ENCODE peak calls at places on chromosomes 4 and X, in eight cellular contexts. One of them, this sample, is unnamed.

GRCh38 chr4:76023381-76023780 is at the start of gene CXCL10:
- DNase-seq in activated CD8-positive, alpha-beta T cell treated with anti-CD3 and anti-CD28 coated beads for 36 hours: no peak
- DNase-seq in HT1080: no peak
- DNase-seq in thoracic aorta: no peak
- DNase-seq in AG08396: peak; percentile 12
- DNase-seq in GM04504: no peak
- DNase-seq in stimulated activated CD8-positive, alpha-beta memory T cell treated with anti-CD3 and anti-CD28 coated beads, Interleukin-15, amount 100 ng/mL, for 4 hours: no peak
- DNase-seq in choroid plexus epithelial cell: peak; percentile 67
- DNase-seq in this sample: no peak

GRCh38 chr4:184937745-184938144 is 80.5 kb upstream of the HELT start:
- DNase-seq in activated CD8-positive, alpha-beta T cell treated with anti-CD3 and anti-CD28 coated beads for 36 hours: no peak
- DNase-seq in HT1080: no peak
- DNase-seq in thoracic aorta: no peak
- DNase-seq in AG08396: no peak
- DNase-seq in GM04504: no peak
- DNase-seq in stimulated activated CD8-positive, alpha-beta memory T cell treated with anti-CD3 and anti-CD28 coated beads, Interleukin-15, amount 100 ng/mL, for 4 hours: no peak
- DNase-seq in choroid plexus epithelial cell: peak; percentile 56
- DNase-seq in this sample: peak; percentile 11

GRCh38 chr4:107801766-107802211 is 22.9 kb upstream of the SGMS2 start:
- DNase-seq in activated CD8-positive, alpha-beta T cell treated with anti-CD3 and anti-CD28 coated beads for 36 hours: no peak
- DNase-seq in HT1080: peak; percentile 88
- DNase-seq in thoracic aorta: no peak
- DNase-seq in AG08396: peak; percentile 26
- DNase-seq in GM04504: no peak
- DNase-seq in stimulated activated CD8-positive, alpha-beta memory T cell treated with anti-CD3 and anti-CD28 coated beads, Interleukin-15, amount 100 ng/mL, for 4 hours: no peak
- DNase-seq in choroid plexus epithelial cell: no peak
- DNase-seq in this sample: no peak

GRCh38 chr4:87360338-87360935 is 30.6 kb downstream of the HSD17B11 start:
- DNase-seq in activated CD8-positive, alpha-beta T cell treated with anti-CD3 and anti-CD28 coated beads for 36 hours: no peak
- DNase-seq in HT1080: no peak
- DNase-seq in thoracic aorta: no peak
- DNase-seq in AG08396: no peak
- DNase-seq in GM04504: no peak
- DNase-seq in stimulated activated CD8-positive, alpha-beta memory T cell treated with anti-CD3 and anti-CD28 coated beads, Interleukin-15, amount 100 ng/mL, for 4 hours: no peak
- DNase-seq in choroid plexus epithelial cell: no peak
- DNase-seq in this sample: no peak

GRCh38 chrX:20217279-20217678 is 49.4 kb downstream of the RPS6KA3 start:
- DNase-seq in activated CD8-positive, alpha-beta T cell treated with anti-CD3 and anti-CD28 coated beads for 36 hours: no peak
- DNase-seq in HT1080: peak; percentile 58
- DNase-seq in thoracic aorta: no peak
- DNase-seq in AG08396: no peak
- DNase-seq in GM04504: peak; percentile 20
- DNase-seq in stimulated activated CD8-positive, alpha-beta memory T cell treated with anti-CD3 and anti-CD28 coated beads, Interleukin-15, amount 100 ng/mL, for 4 hours: no peak
- DNase-seq in choroid plexus epithelial cell: peak; percentile 75
- DNase-seq in this sample: peak; percentile 24

GRCh38 chr4:189463734-189464133 is 476.9 kb upstream of the FRG1 start:
- DNase-seq in activated CD8-positive, alpha-beta T cell treated with anti-CD3 and anti-CD28 coated beads for 36 hours: no peak
- DNase-seq in HT1080: no peak
- DNase-seq in thoracic aorta: no peak
- DNase-seq in AG08396: no peak
- DNase-seq in GM04504: no peak
- DNase-seq in stimulated activated CD8-positive, alpha-beta memory T cell treated with anti-CD3 and anti-CD28 coated beads, Interleukin-15, amount 100 ng/mL, for 4 hours: no peak
- DNase-seq in choroid plexus epithelial cell: no peak
- DNase-seq in this sample: no peak

GRCh38 chr4:25144870-25145481 is 15.3 kb downstream of the SEPSECS start:
- DNase-seq in activated CD8-positive, alpha-beta T cell treated with anti-CD3 and anti-CD28 coated beads for 36 hours: no peak
- DNase-seq in HT1080: peak; percentile 45
- DNase-seq in thoracic aorta: no peak
- DNase-seq in AG08396: peak; percentile 18
- DNase-seq in GM04504: peak; percentile 15
- DNase-seq in stimulated activated CD8-positive, alpha-beta memory T cell treated with anti-CD3 and anti-CD28 coated beads, Interleukin-15, amount 100 ng/mL, for 4 hours: no peak
- DNase-seq in choroid plexus epithelial cell: peak; percentile 58
- DNase-seq in this sample: no peak

GRCh38 chrX:150715180-150715579 is 22.0 kb downstream of the MTMR1 start:
- DNase-seq in activated CD8-positive, alpha-beta T cell treated with anti-CD3 and anti-CD28 coated beads for 36 hours: no peak
- DNase-seq in HT1080: no peak
- DNase-seq in thoracic aorta: no peak
- DNase-seq in AG08396: no peak
- DNase-seq in GM04504: no peak
- DNase-seq in stimulated activated CD8-positive, alpha-beta memory T cell treated with anti-CD3 and anti-CD28 coated beads, Interleukin-15, amount 100 ng/mL, for 4 hours: no peak
- DNase-seq in choroid plexus epithelial cell: no peak
- DNase-seq in this sample: no peak

GRCh38 chr4:9825049-9825448 is 43.6 kb downstream of the DRD5 start:
- DNase-seq in activated CD8-positive, alpha-beta T cell treated with anti-CD3 and anti-CD28 coated beads for 36 hours: peak; percentile 87
- DNase-seq in HT1080: no peak
- DNase-seq in thoracic aorta: no peak
- DNase-seq in AG08396: no peak
- DNase-seq in GM04504: no peak
- DNase-seq in stimulated activated CD8-positive, alpha-beta memory T cell treated with anti-CD3 and anti-CD28 coated beads, Interleukin-15, amount 100 ng/mL, for 4 hours: no peak
- DNase-seq in choroid plexus epithelial cell: no peak
- DNase-seq in this sample: no peak

GRCh38 chr4:14627038-14627437 is 375.2 kb upstream of the CPEB2 start:
- DNase-seq in activated CD8-positive, alpha-beta T cell treated with anti-CD3 and anti-CD28 coated beads for 36 hours: no peak
- DNase-seq in HT1080: no peak
- DNase-seq in thoracic aorta: no peak
- DNase-seq in AG08396: no peak
- DNase-seq in GM04504: no peak
- DNase-seq in stimulated activated CD8-positive, alpha-beta memory T cell treated with anti-CD3 and anti-CD28 coated beads, Interleukin-15, amount 100 ng/mL, for 4 hours: no peak
- DNase-seq in choroid plexus epithelial cell: no peak
- DNase-seq in this sample: no peak

GRCh38 chr4:173264245-173264959 is 69.8 kb downstream of the HMGB2 start:
- DNase-seq in activated CD8-positive, alpha-beta T cell treated with anti-CD3 and anti-CD28 coated beads for 36 hours: peak; percentile 26
- DNase-seq in HT1080: peak; percentile 20
- DNase-seq in thoracic aorta: no peak
- DNase-seq in AG08396: peak; percentile 51
- DNase-seq in GM04504: no peak
- DNase-seq in stimulated activated CD8-positive, alpha-beta memory T cell treated with anti-CD3 and anti-CD28 coated beads, Interleukin-15, amount 100 ng/mL, for 4 hours: no peak
- DNase-seq in choroid plexus epithelial cell: peak; percentile 69
- DNase-seq in this sample: peak; percentile 80

GRCh38 chr4:113708250-113708649 is 53.3 kb downstream of the CAMK2D start:
- DNase-seq in activated CD8-positive, alpha-beta T cell treated with anti-CD3 and anti-CD28 coated beads for 36 hours: no peak
- DNase-seq in HT1080: no peak
- DNase-seq in thoracic aorta: no peak
- DNase-seq in AG08396: no peak
- DNase-seq in GM04504: peak; percentile 21
- DNase-seq in stimulated activated CD8-positive, alpha-beta memory T cell treated with anti-CD3 and anti-CD28 coated beads, Interleukin-15, amount 100 ng/mL, for 4 hours: no peak
- DNase-seq in choroid plexus epithelial cell: no peak
- DNase-seq in this sample: no peak

GRCh38 chr4:94420356-94420755 is 31.4 kb upstream of the PDLIM5 start:
- DNase-seq in activated CD8-positive, alpha-beta T cell treated with anti-CD3 and anti-CD28 coated beads for 36 hours: no peak
- DNase-seq in HT1080: no peak
- DNase-seq in thoracic aorta: no peak
- DNase-seq in AG08396: no peak
- DNase-seq in GM04504: no peak
- DNase-seq in stimulated activated CD8-positive, alpha-beta memory T cell treated with anti-CD3 and anti-CD28 coated beads, Interleukin-15, amount 100 ng/mL, for 4 hours: no peak
- DNase-seq in choroid plexus epithelial cell: peak; percentile 37
- DNase-seq in this sample: no peak

GRCh38 chr4:134695433-134695832 is 493.8 kb upstream of the PABPC4L start:
- DNase-seq in activated CD8-positive, alpha-beta T cell treated with anti-CD3 and anti-CD28 coated beads for 36 hours: no peak
- DNase-seq in HT1080: no peak
- DNase-seq in thoracic aorta: no peak
- DNase-seq in AG08396: no peak
- DNase-seq in GM04504: no peak
- DNase-seq in stimulated activated CD8-positive, alpha-beta memory T cell treated with anti-CD3 and anti-CD28 coated beads, Interleukin-15, amount 100 ng/mL, for 4 hours: no peak
- DNase-seq in choroid plexus epithelial cell: no peak
- DNase-seq in this sample: no peak

GRCh38 chrX:57156397-57157049 is 19.3 kb upstream of the SPIN2A start:
- DNase-seq in activated CD8-positive, alpha-beta T cell treated with anti-CD3 and anti-CD28 coated beads for 36 hours: no peak
- DNase-seq in HT1080: peak; percentile 23
- DNase-seq in thoracic aorta: no peak
- DNase-seq in AG08396: peak; percentile 46
- DNase-seq in GM04504: no peak
- DNase-seq in stimulated activated CD8-positive, alpha-beta memory T cell treated with anti-CD3 and anti-CD28 coated beads, Interleukin-15, amount 100 ng/mL, for 4 hours: no peak
- DNase-seq in choroid plexus epithelial cell: peak; percentile 39
- DNase-seq in this sample: no peak

GRCh38 chrX:31165241-31166035 is 93.6 kb upstream of the FTHL17 start:
- DNase-seq in activated CD8-positive, alpha-beta T cell treated with anti-CD3 and anti-CD28 coated beads for 36 hours: no peak
- DNase-seq in HT1080: no peak
- DNase-seq in thoracic aorta: no peak
- DNase-seq in AG08396: no peak
- DNase-seq in GM04504: no peak
- DNase-seq in stimulated activated CD8-positive, alpha-beta memory T cell treated with anti-CD3 and anti-CD28 coated beads, Interleukin-15, amount 100 ng/mL, for 4 hours: no peak
- DNase-seq in choroid plexus epithelial cell: peak; percentile 31
- DNase-seq in this sample: no peak

GRCh38 chrX:111515298-111515697 is 3.9 kb downstream of the SERTM2 start:
- DNase-seq in activated CD8-positive, alpha-beta T cell treated with anti-CD3 and anti-CD28 coated beads for 36 hours: no peak
- DNase-seq in HT1080: no peak
- DNase-seq in thoracic aorta: no peak
- DNase-seq in AG08396: no peak
- DNase-seq in GM04504: no peak
- DNase-seq in stimulated activated CD8-positive, alpha-beta memory T cell treated with anti-CD3 and anti-CD28 coated beads, Interleukin-15, amount 100 ng/mL, for 4 hours: no peak
- DNase-seq in choroid plexus epithelial cell: no peak
- DNase-seq in this sample: no peak

GRCh38 chr4:76993787-76994641 is 44.5 kb downstream of the SEPTIN11 start:
- DNase-seq in activated CD8-positive, alpha-beta T cell treated with anti-CD3 and anti-CD28 coated beads for 36 hours: peak; percentile 82
- DNase-seq in HT1080: no peak
- DNase-seq in thoracic aorta: no peak
- DNase-seq in AG08396: no peak
- DNase-seq in GM04504: no peak
- DNase-seq in stimulated activated CD8-positive, alpha-beta memory T cell treated with anti-CD3 and anti-CD28 coated beads, Interleukin-15, amount 100 ng/mL, for 4 hours: peak; percentile 20
- DNase-seq in choroid plexus epithelial cell: no peak
- DNase-seq in this sample: no peak

GRCh38 chrX:131729295-131729694 is 185.4 kb downstream of the OR13H1 start:
- DNase-seq in activated CD8-positive, alpha-beta T cell treated with anti-CD3 and anti-CD28 coated beads for 36 hours: no peak
- DNase-seq in HT1080: no peak
- DNase-seq in thoracic aorta: no peak
- DNase-seq in AG08396: peak; percentile 54
- DNase-seq in GM04504: peak; percentile 77
- DNase-seq in stimulated activated CD8-positive, alpha-beta memory T cell treated with anti-CD3 and anti-CD28 coated beads, Interleukin-15, amount 100 ng/mL, for 4 hours: no peak
- DNase-seq in choroid plexus epithelial cell: no peak
- DNase-seq in this sample: no peak

GRCh38 chrX:150887906-150888465 is 10.5 kb downstream of the CD99L2 start:
- DNase-seq in activated CD8-positive, alpha-beta T cell treated with anti-CD3 and anti-CD28 coated beads for 36 hours: no peak
- DNase-seq in HT1080: peak; percentile 44
- DNase-seq in thoracic aorta: no peak
- DNase-seq in AG08396: no peak
- DNase-seq in GM04504: no peak
- DNase-seq in stimulated activated CD8-positive, alpha-beta memory T cell treated with anti-CD3 and anti-CD28 coated beads, Interleukin-15, amount 100 ng/mL, for 4 hours: no peak
- DNase-seq in choroid plexus epithelial cell: peak; percentile 38
- DNase-seq in this sample: peak; percentile 29

GRCh38 chr4:123661080-123661737 is 264.6 kb downstream of the SPRY1 start:
- DNase-seq in activated CD8-positive, alpha-beta T cell treated with anti-CD3 and anti-CD28 coated beads for 36 hours: no peak
- DNase-seq in HT1080: no peak
- DNase-seq in thoracic aorta: no peak
- DNase-seq in AG08396: no peak
- DNase-seq in GM04504: no peak
- DNase-seq in stimulated activated CD8-positive, alpha-beta memory T cell treated with anti-CD3 and anti-CD28 coated beads, Interleukin-15, amount 100 ng/mL, for 4 hours: no peak
- DNase-seq in choroid plexus epithelial cell: peak; percentile 60
- DNase-seq in this sample: no peak

GRCh38 chr4:141853091-141853734 is 216.8 kb downstream of the IL15 start:
- DNase-seq in activated CD8-positive, alpha-beta T cell treated with anti-CD3 and anti-CD28 coated beads for 36 hours: no peak
- DNase-seq in HT1080: no peak
- DNase-seq in thoracic aorta: no peak
- DNase-seq in AG08396: no peak
- DNase-seq in GM04504: no peak
- DNase-seq in stimulated activated CD8-positive, alpha-beta memory T cell treated with anti-CD3 and anti-CD28 coated beads, Interleukin-15, amount 100 ng/mL, for 4 hours: no peak
- DNase-seq in choroid plexus epithelial cell: no peak
- DNase-seq in this sample: no peak

GRCh38 chrX:137033774-137034507 is at the start of gene GPR101:
- DNase-seq in activated CD8-positive, alpha-beta T cell treated with anti-CD3 and anti-CD28 coated beads for 36 hours: no peak
- DNase-seq in HT1080: no peak
- DNase-seq in thoracic aorta: no peak
- DNase-seq in AG08396: no peak
- DNase-seq in GM04504: no peak
- DNase-seq in stimulated activated CD8-positive, alpha-beta memory T cell treated with anti-CD3 and anti-CD28 coated beads, Interleukin-15, amount 100 ng/mL, for 4 hours: no peak
- DNase-seq in choroid plexus epithelial cell: no peak
- DNase-seq in this sample: no peak

GRCh38 chr4:160299608-160300007 is 1196.7 kb downstream of the RAPGEF2 start:
- DNase-seq in activated CD8-positive, alpha-beta T cell treated with anti-CD3 and anti-CD28 coated beads for 36 hours: no peak
- DNase-seq in HT1080: no peak
- DNase-seq in thoracic aorta: no peak
- DNase-seq in AG08396: no peak
- DNase-seq in GM04504: no peak
- DNase-seq in stimulated activated CD8-positive, alpha-beta memory T cell treated with anti-CD3 and anti-CD28 coated beads, Interleukin-15, amount 100 ng/mL, for 4 hours: no peak
- DNase-seq in choroid plexus epithelial cell: peak; percentile 20
- DNase-seq in this sample: no peak

GRCh38 chr4:7206856-7207567 is 14.7 kb downstream of the SORCS2 start:
- DNase-seq in activated CD8-positive, alpha-beta T cell treated with anti-CD3 and anti-CD28 coated beads for 36 hours: no peak
- DNase-seq in HT1080: peak; percentile 90
- DNase-seq in thoracic aorta: peak; percentile 55
- DNase-seq in AG08396: peak; percentile 94
- DNase-seq in GM04504: peak; percentile 79
- DNase-seq in stimulated activated CD8-positive, alpha-beta memory T cell treated with anti-CD3 and anti-CD28 coated beads, Interleukin-15, amount 100 ng/mL, for 4 hours: no peak
- DNase-seq in choroid plexus epithelial cell: peak; percentile 88
- DNase-seq in this sample: peak; percentile 32

GRCh38 chr4:113292371-113293042 is 243.1 kb downstream of the ANK2 start:
- DNase-seq in activated CD8-positive, alpha-beta T cell treated with anti-CD3 and anti-CD28 coated beads for 36 hours: no peak
- DNase-seq in HT1080: no peak
- DNase-seq in thoracic aorta: no peak
- DNase-seq in AG08396: peak; percentile 48
- DNase-seq in GM04504: no peak
- DNase-seq in stimulated activated CD8-positive, alpha-beta memory T cell treated with anti-CD3 and anti-CD28 coated beads, Interleukin-15, amount 100 ng/mL, for 4 hours: no peak
- DNase-seq in choroid plexus epithelial cell: peak; percentile 61
- DNase-seq in this sample: no peak

GRCh38 chr4:176563591-176563990 is 229.1 kb downstream of the VEGFC start:
- DNase-seq in activated CD8-positive, alpha-beta T cell treated with anti-CD3 and anti-CD28 coated beads for 36 hours: no peak
- DNase-seq in HT1080: no peak
- DNase-seq in thoracic aorta: no peak
- DNase-seq in AG08396: no peak
- DNase-seq in GM04504: no peak
- DNase-seq in stimulated activated CD8-positive, alpha-beta memory T cell treated with anti-CD3 and anti-CD28 coated beads, Interleukin-15, amount 100 ng/mL, for 4 hours: no peak
- DNase-seq in choroid plexus epithelial cell: peak; percentile 81
- DNase-seq in this sample: no peak

GRCh38 chr4:113591982-113592381 is 169.6 kb downstream of the CAMK2D start:
- DNase-seq in activated CD8-positive, alpha-beta T cell treated with anti-CD3 and anti-CD28 coated beads for 36 hours: no peak
- DNase-seq in HT1080: peak; percentile 47
- DNase-seq in thoracic aorta: no peak
- DNase-seq in AG08396: no peak
- DNase-seq in GM04504: no peak
- DNase-seq in stimulated activated CD8-positive, alpha-beta memory T cell treated with anti-CD3 and anti-CD28 coated beads, Interleukin-15, amount 100 ng/mL, for 4 hours: no peak
- DNase-seq in choroid plexus epithelial cell: peak; percentile 53
- DNase-seq in this sample: no peak

GRCh38 chr4:28106155-28106554 is 1245.5 kb downstream of the STIM2 start:
- DNase-seq in activated CD8-positive, alpha-beta T cell treated with anti-CD3 and anti-CD28 coated beads for 36 hours: no peak
- DNase-seq in HT1080: no peak
- DNase-seq in thoracic aorta: no peak
- DNase-seq in AG08396: no peak
- DNase-seq in GM04504: no peak
- DNase-seq in stimulated activated CD8-positive, alpha-beta memory T cell treated with anti-CD3 and anti-CD28 coated beads, Interleukin-15, amount 100 ng/mL, for 4 hours: no peak
- DNase-seq in choroid plexus epithelial cell: no peak
- DNase-seq in this sample: no peak

GRCh38 chr4:156999175-156999517 is 27.5 kb upstream of the PDGFC start:
- DNase-seq in activated CD8-positive, alpha-beta T cell treated with anti-CD3 and anti-CD28 coated beads for 36 hours: no peak
- DNase-seq in HT1080: peak; percentile 98
- DNase-seq in thoracic aorta: no peak
- DNase-seq in AG08396: peak; percentile 76
- DNase-seq in GM04504: peak; percentile 94
- DNase-seq in stimulated activated CD8-positive, alpha-beta memory T cell treated with anti-CD3 and anti-CD28 coated beads, Interleukin-15, amount 100 ng/mL, for 4 hours: no peak
- DNase-seq in choroid plexus epithelial cell: peak; percentile 99
- DNase-seq in this sample: peak; percentile 99

GRCh38 chrX:1661048-1661921 is 46.4 kb downstream of the ASMT start:
- DNase-seq in activated CD8-positive, alpha-beta T cell treated with anti-CD3 and anti-CD28 coated beads for 36 hours: peak; percentile 98
- DNase-seq in HT1080: no peak
- DNase-seq in thoracic aorta: no peak
- DNase-seq in AG08396: no peak
- DNase-seq in GM04504: no peak
- DNase-seq in stimulated activated CD8-positive, alpha-beta memory T cell treated with anti-CD3 and anti-CD28 coated beads, Interleukin-15, amount 100 ng/mL, for 4 hours: peak; percentile 93
- DNase-seq in choroid plexus epithelial cell: no peak
- DNase-seq in this sample: no peak

GRCh38 chr4:40486534-40486933 is 143.1 kb downstream of the RBM47 start:
- DNase-seq in activated CD8-positive, alpha-beta T cell treated with anti-CD3 and anti-CD28 coated beads for 36 hours: no peak
- DNase-seq in HT1080: peak; percentile 71
- DNase-seq in thoracic aorta: no peak
- DNase-seq in AG08396: no peak
- DNase-seq in GM04504: peak; percentile 29
- DNase-seq in stimulated activated CD8-positive, alpha-beta memory T cell treated with anti-CD3 and anti-CD28 coated beads, Interleukin-15, amount 100 ng/mL, for 4 hours: no peak
- DNase-seq in choroid plexus epithelial cell: peak; percentile 50
- DNase-seq in this sample: peak; percentile 3

GRCh38 chr4:168257663-168258235 is 60.8 kb downstream of the DDX60 start:
- DNase-seq in activated CD8-positive, alpha-beta T cell treated with anti-CD3 and anti-CD28 coated beads for 36 hours: no peak
- DNase-seq in HT1080: no peak
- DNase-seq in thoracic aorta: no peak
- DNase-seq in AG08396: no peak
- DNase-seq in GM04504: no peak
- DNase-seq in stimulated activated CD8-positive, alpha-beta memory T cell treated with anti-CD3 and anti-CD28 coated beads, Interleukin-15, amount 100 ng/mL, for 4 hours: no peak
- DNase-seq in choroid plexus epithelial cell: no peak
- DNase-seq in this sample: no peak

GRCh38 chr4:173528378-173529321 is 1.4 kb downstream of the HAND2 start:
- DNase-seq in activated CD8-positive, alpha-beta T cell treated with anti-CD3 and anti-CD28 coated beads for 36 hours: no peak
- DNase-seq in HT1080: no peak
- DNase-seq in thoracic aorta: no peak
- DNase-seq in AG08396: peak; percentile 5
- DNase-seq in GM04504: no peak
- DNase-seq in stimulated activated CD8-positive, alpha-beta memory T cell treated with anti-CD3 and anti-CD28 coated beads, Interleukin-15, amount 100 ng/mL, for 4 hours: no peak
- DNase-seq in choroid plexus epithelial cell: no peak
- DNase-seq in this sample: no peak